ENCODE peak calls at places on chromosomes 3 and 15, in four cellular contexts. D, R, B and E are unnamed samples.

GRCh38 chr3:30548605-30549004 is 57.8 kb upstream of the TGFBR2 start:
- DNase-seq in R (peak; percentile 6), D (no peak), B (peak; percentile 77), E (no peak)

GRCh38 chr3:153572165-153572564 is 410.1 kb downstream of the RAP2B start:
- DNase-seq in D (no peak), R (no peak), B (no peak), E (no peak)

GRCh38 chr3:183541235-183541655 is 14.3 kb downstream of the KLHL6 start:
- DNase-seq in R (no peak), D (no peak), B (no peak), E (no peak)

GRCh38 chr15:64895285-64896065 is 16.2 kb upstream of the ANKDD1A start:
- DNase-seq in D (peak; percentile 68), B (no peak), R (peak; percentile 84), E (peak; percentile 71)

GRCh38 chr15:55907797-55908196 is 85.6 kb downstream of the NEDD4 start:
- DNase-seq in R (no peak), D (no peak), B (no peak), E (no peak)

GRCh38 chr3:45343947-45344346 is 44.4 kb upstream of the LARS2 start:
- DNase-seq in D (no peak), B (peak; percentile 44), R (peak; percentile 40), E (peak; percentile 36)

GRCh38 chr3:17905996-17906395 is 163.6 kb upstream of the TBC1D5 start:
- DNase-seq in D (peak; percentile 46), R (peak; percentile 4), B (no peak), E (peak; percentile 87)

GRCh38 chr3:176789281-176789705 is 408.0 kb downstream of the TBL1XR1 start:
- DNase-seq in D (no peak), B (no peak), R (no peak), E (no peak)

GRCh38 chr3:183264249-183264648 is 11.2 kb downstream of the B3GNT5 start:
- DNase-seq in R (no peak), B (no peak), D (no peak), E (no peak)

GRCh38 chr3:159839561-159840379 is 148.9 kb upstream of the IL12A start:
- DNase-seq in B (peak; percentile 85), D (no peak), R (peak; percentile 16), E (no peak)

GRCh38 chr3:138943724-138944131 is 3.2 kb downstream of the FOXL2 start:
- DNase-seq in R (peak; percentile 32), B (no peak), D (no peak), E (no peak)